ENCODE peak calls at places on chromosome 16, in four cellular contexts. One of them, this sample, is unnamed.
A peak's percentile ranks its signal among the peaks of the same experiment; 100 is the strongest.

GRCh38 chr16:74713325-74713724 is 12.7 kb upstream of the MLKL start:
- DNase-seq in WTC11: no peak
- DNase-seq in HepG2: no peak
- DNase-seq in K562: no peak
- DNase-seq in this sample: no peak

GRCh38 chr16:56450275-56450889 is 750 bp downstream of the NUDT21 start:
- DNase-seq in WTC11: no peak
- DNase-seq in HepG2: no peak
- DNase-seq in K562: peak; percentile 34
- DNase-seq in this sample: no peak

GRCh38 chr16:75189638-75190245 is 17.2 kb downstream of the CTRB2 start:
- DNase-seq in WTC11: no peak
- DNase-seq in HepG2: no peak
- DNase-seq in K562: no peak
- DNase-seq in this sample: no peak

GRCh38 chr16:56866955-56867830 is 2.2 kb downstream of the SLC12A3 start:
- DNase-seq in WTC11: no peak
- DNase-seq in HepG2: peak; percentile 70
- DNase-seq in K562: peak; percentile 49
- DNase-seq in this sample: no peak

GRCh38 chr16:77374384-77374783 is 60.5 kb downstream of the ADAMTS18 start:
- DNase-seq in WTC11: no peak
- DNase-seq in HepG2: no peak
- DNase-seq in K562: no peak
- DNase-seq in this sample: no peak

GRCh38 chr16:47310792-47311211 is 150.1 kb downstream of the ITFG1 start:
- DNase-seq in WTC11: no peak
- DNase-seq in HepG2: no peak
- DNase-seq in K562: no peak
- DNase-seq in this sample: peak; percentile 17

GRCh38 chr16:55900616-55901393 is 25.6 kb upstream of the CES5A start:
- DNase-seq in WTC11: no peak
- DNase-seq in HepG2: no peak
- DNase-seq in K562: no peak
- DNase-seq in this sample: no peak

GRCh38 chr16:13503960-13504635 is 415.9 kb upstream of the ERCC4 start:
- DNase-seq in WTC11: no peak
- DNase-seq in HepG2: no peak
- DNase-seq in K562: no peak
- DNase-seq in this sample: no peak

GRCh38 chr16:87978127-87978526 is 26.9 kb downstream of the BANP start:
- DNase-seq in WTC11: no peak
- DNase-seq in HepG2: no peak
- DNase-seq in K562: no peak
- DNase-seq in this sample: no peak

GRCh38 chr16:66399930-66400329 is 27.2 kb upstream of the BEAN1 start:
- DNase-seq in WTC11: no peak
- DNase-seq in HepG2: no peak
- DNase-seq in K562: no peak
- DNase-seq in this sample: no peak

GRCh38 chr16:59593256-59593655 is 859.1 kb upstream of the GOT2 start:
- DNase-seq in WTC11: no peak
- DNase-seq in HepG2: no peak
- DNase-seq in K562: no peak
- DNase-seq in this sample: no peak

GRCh38 chr16:2250652-2251280 is 621 bp downstream of the ECI1 start:
- DNase-seq in WTC11: no peak
- DNase-seq in HepG2: no peak
- DNase-seq in K562: no peak
- DNase-seq in this sample: no peak

GRCh38 chr16:3674513-3675295 is 20.2 kb downstream of the DNASE1 start:
- DNase-seq in WTC11: peak; percentile 60
- DNase-seq in HepG2: no peak
- DNase-seq in K562: no peak
- DNase-seq in this sample: no peak

GRCh38 chr16:9901-10665 is 43.3 kb downstream of the POLR3K start:
- DNase-seq in WTC11: peak; percentile 27
- DNase-seq in HepG2: no peak
- DNase-seq in K562: no peak
- DNase-seq in this sample: no peak

GRCh38 chr16:27764869-27765675 is 215.1 kb downstream of the KATNIP start:
- DNase-seq in WTC11: no peak
- DNase-seq in HepG2: no peak
- DNase-seq in K562: no peak
- DNase-seq in this sample: no peak

GRCh38 chr16:20611350-20611902 is 35.3 kb upstream of the ACSM2B start:
- DNase-seq in WTC11: no peak
- DNase-seq in HepG2: no peak
- DNase-seq in K562: no peak
- DNase-seq in this sample: no peak

GRCh38 chr16:11909653-11910551 is 5.9 kb downstream of the GSPT1 start:
- DNase-seq in WTC11: no peak
- DNase-seq in HepG2: no peak
- DNase-seq in K562: no peak
- DNase-seq in this sample: no peak

GRCh38 chr16:1159325-1159972 is 6.5 kb downstream of the CACNA1H start:
- DNase-seq in WTC11: no peak
- DNase-seq in HepG2: peak; percentile 25
- DNase-seq in K562: no peak
- DNase-seq in this sample: no peak

GRCh38 chr16:67444259-67445125 is 13.6 kb downstream of the HSD11B2 start:
- DNase-seq in WTC11: peak; percentile 53
- DNase-seq in HepG2: no peak
- DNase-seq in K562: no peak
- DNase-seq in this sample: no peak

GRCh38 chr16:72847187-72848044 is 200.5 kb downstream of the ZFHX3 start:
- DNase-seq in WTC11: peak; percentile 55
- DNase-seq in HepG2: peak; percentile 30
- DNase-seq in K562: peak; percentile 30
- DNase-seq in this sample: no peak

GRCh38 chr16:2236362-2237075 is at the start of gene DNASE1L2:
- DNase-seq in WTC11: peak; percentile 66
- DNase-seq in HepG2: no peak
- DNase-seq in K562: no peak
- DNase-seq in this sample: no peak

GRCh38 chr16:63925221-63925620 is 1196.6 kb downstream of the CDH11 start:
- DNase-seq in WTC11: no peak
- DNase-seq in HepG2: no peak
- DNase-seq in K562: no peak
- DNase-seq in this sample: no peak

GRCh38 chr16:56847173-56847948 is 17.6 kb upstream of the SLC12A3 start:
- DNase-seq in WTC11: no peak
- DNase-seq in HepG2: no peak
- DNase-seq in K562: no peak
- DNase-seq in this sample: no peak

GRCh38 chr16:2499890-2500633 is 13.7 kb upstream of the ATP6V0C start:
- DNase-seq in WTC11: no peak
- DNase-seq in HepG2: no peak
- DNase-seq in K562: no peak
- DNase-seq in this sample: no peak

GRCh38 chr16:67504190-67505021 is 21.1 kb upstream of the AGRP start:
- DNase-seq in WTC11: no peak
- DNase-seq in HepG2: peak; percentile 56
- DNase-seq in K562: peak; percentile 91
- DNase-seq in this sample: no peak

GRCh38 chr16:17331071-17331521 is 139.7 kb downstream of the XYLT1 start:
- DNase-seq in WTC11: no peak
- DNase-seq in HepG2: no peak
- DNase-seq in K562: no peak
- DNase-seq in this sample: no peak
- TF ChIP-seq CREB1 in WTC11: no peak
- TF ChIP-seq CREB1 in HepG2: no peak
- TF ChIP-seq CREB1 in K562: no peak
- TF ChIP-seq CREB1 in this sample: no peak

GRCh38 chr16:22668318-22668717 is 145.6 kb upstream of the HS3ST2 start:
- DNase-seq in WTC11: no peak
- DNase-seq in HepG2: no peak
- DNase-seq in K562: no peak
- DNase-seq in this sample: no peak
- TF ChIP-seq TCF7 in WTC11: no peak
- TF ChIP-seq TCF7 in HepG2: no peak
- TF ChIP-seq TCF7 in K562: no peak
- TF ChIP-seq TCF7 in this sample: no peak

GRCh38 chr16:31707743-31708335 is 165.8 kb upstream of the ZNF267 start:
- DNase-seq in WTC11: no peak
- DNase-seq in HepG2: no peak
- DNase-seq in K562: no peak
- DNase-seq in this sample: no peak
- TF ChIP-seq CREB1 in WTC11: no peak
- TF ChIP-seq CREB1 in HepG2: no peak
- TF ChIP-seq CREB1 in K562: no peak
- TF ChIP-seq CREB1 in this sample: no peak

GRCh38 chr16:48539485-48540221 is 70.3 kb downstream of the N4BP1 start:
- DNase-seq in WTC11: no peak
- DNase-seq in HepG2: no peak
- DNase-seq in K562: no peak
- DNase-seq in this sample: no peak
- TF ChIP-seq TCF7 in WTC11: no peak
- TF ChIP-seq TCF7 in HepG2: no peak
- TF ChIP-seq TCF7 in K562: no peak
- TF ChIP-seq TCF7 in this sample: no peak